ENCODE peak calls at places on chromosomes 16 and 17, in eight cellular contexts. One of them, this sample, is unnamed.

GRCh38 chr16:50126183-50126582 is 26.9 kb upstream of the TENT4B start:
- DNase-seq in Panc1: no peak
- DNase-seq in HEK293T: no peak
- DNase-seq in NCI-H1092: no peak
- DNase-seq in nucleus accumbens: no peak
- DNase-seq in activated T-helper 1 cell treated with anti-CD3 and anti-CD28 coated beads, Interleukin-2, amount 50 U/mL, for 16 hours: no peak
- DNase-seq in colonic mucosa: no peak
- DNase-seq in psoas muscle: no peak
- DNase-seq in this sample: no peak

GRCh38 chr17:77286641-77287431 is 146.1 kb downstream of the SEC14L1 start:
- DNase-seq in activated T-helper 1 cell treated with anti-CD3 and anti-CD28 coated beads, Interleukin-2, amount 50 U/mL, for 16 hours: no peak
- DNase-seq in HEK293T: no peak
- DNase-seq in colonic mucosa: peak
- DNase-seq in nucleus accumbens: no peak
- DNase-seq in Panc1: no peak
- DNase-seq in psoas muscle: peak
- DNase-seq in NCI-H1092: peak
- DNase-seq in this sample: peak

GRCh38 chr16:60337671-60338070 is 1603.6 kb upstream of the GOT2 start:
- DNase-seq in activated T-helper 1 cell treated with anti-CD3 and anti-CD28 coated beads, Interleukin-2, amount 50 U/mL, for 16 hours: no peak
- DNase-seq in nucleus accumbens: no peak
- DNase-seq in Panc1: no peak
- DNase-seq in colonic mucosa: no peak
- DNase-seq in psoas muscle: no peak
- DNase-seq in NCI-H1092: no peak
- DNase-seq in HEK293T: no peak
- DNase-seq in this sample: no peak

GRCh38 chr17:72613411-72614292 is 478.8 kb downstream of the SLC39A11 start:
- DNase-seq in Panc1: no peak
- DNase-seq in NCI-H1092: no peak
- DNase-seq in nucleus accumbens: no peak
- DNase-seq in HEK293T: no peak
- DNase-seq in psoas muscle: no peak
- DNase-seq in colonic mucosa: no peak
- DNase-seq in activated T-helper 1 cell treated with anti-CD3 and anti-CD28 coated beads, Interleukin-2, amount 50 U/mL, for 16 hours: no peak
- DNase-seq in this sample: no peak

GRCh38 chr17:45146616-45147101 is 1.6 kb upstream of the HEXIM1 start:
- DNase-seq in activated T-helper 1 cell treated with anti-CD3 and anti-CD28 coated beads, Interleukin-2, amount 50 U/mL, for 16 hours: no peak
- DNase-seq in colonic mucosa: peak
- DNase-seq in Panc1: no peak
- DNase-seq in HEK293T: no peak
- DNase-seq in NCI-H1092: no peak
- DNase-seq in nucleus accumbens: no peak
- DNase-seq in psoas muscle: no peak
- DNase-seq in this sample: no peak

GRCh38 chr17:44212507-44213402 is 6.7 kb downstream of the UBTF start:
- DNase-seq in NCI-H1092: no peak
- DNase-seq in activated T-helper 1 cell treated with anti-CD3 and anti-CD28 coated beads, Interleukin-2, amount 50 U/mL, for 16 hours: no peak
- DNase-seq in Panc1: no peak
- DNase-seq in colonic mucosa: no peak
- DNase-seq in HEK293T: no peak
- DNase-seq in psoas muscle: peak
- DNase-seq in nucleus accumbens: no peak
- DNase-seq in this sample: no peak

GRCh38 chr17:32160526-32160925 is 18.2 kb downstream of the RHOT1 start:
- DNase-seq in HEK293T: no peak
- DNase-seq in nucleus accumbens: no peak
- DNase-seq in activated T-helper 1 cell treated with anti-CD3 and anti-CD28 coated beads, Interleukin-2, amount 50 U/mL, for 16 hours: no peak
- DNase-seq in Panc1: no peak
- DNase-seq in NCI-H1092: no peak
- DNase-seq in psoas muscle: no peak
- DNase-seq in colonic mucosa: no peak
- DNase-seq in this sample: no peak

GRCh38 chr17:10251212-10251948 is 53.0 kb upstream of the GAS7 start:
- DNase-seq in NCI-H1092: no peak
- DNase-seq in HEK293T: no peak
- DNase-seq in Panc1: no peak
- DNase-seq in activated T-helper 1 cell treated with anti-CD3 and anti-CD28 coated beads, Interleukin-2, amount 50 U/mL, for 16 hours: no peak
- DNase-seq in psoas muscle: no peak
- DNase-seq in colonic mucosa: no peak
- DNase-seq in nucleus accumbens: no peak
- DNase-seq in this sample: no peak

GRCh38 chr17:3890893-3891219 is 2.0 kb downstream of the CAMKK1 start:
- DNase-seq in NCI-H1092: no peak
- DNase-seq in HEK293T: no peak
- DNase-seq in colonic mucosa: no peak
- DNase-seq in nucleus accumbens: no peak
- DNase-seq in psoas muscle: no peak
- DNase-seq in Panc1: no peak
- DNase-seq in activated T-helper 1 cell treated with anti-CD3 and anti-CD28 coated beads, Interleukin-2, amount 50 U/mL, for 16 hours: no peak
- DNase-seq in this sample: no peak

GRCh38 chr17:6454495-6455320 is 10.5 kb downstream of the PIMREG start:
- DNase-seq in NCI-H1092: no peak
- DNase-seq in nucleus accumbens: no peak
- DNase-seq in activated T-helper 1 cell treated with anti-CD3 and anti-CD28 coated beads, Interleukin-2, amount 50 U/mL, for 16 hours: no peak
- DNase-seq in Panc1: no peak
- DNase-seq in psoas muscle: no peak
- DNase-seq in colonic mucosa: no peak
- DNase-seq in HEK293T: no peak
- DNase-seq in this sample: no peak

GRCh38 chr16:79469999-79470398 is 130.5 kb downstream of the MAF start:
- DNase-seq in colonic mucosa: peak
- DNase-seq in nucleus accumbens: no peak
- DNase-seq in NCI-H1092: no peak
- DNase-seq in HEK293T: no peak
- DNase-seq in Panc1: no peak
- DNase-seq in psoas muscle: no peak
- DNase-seq in activated T-helper 1 cell treated with anti-CD3 and anti-CD28 coated beads, Interleukin-2, amount 50 U/mL, for 16 hours: no peak
- DNase-seq in this sample: no peak

This sample was measured in keratinocyte.